ENCODE peak calls at places on chromosomes 12 and 14, in nine cellular contexts. One of them, this sample, is unnamed.

GRCh38 chr12:131589231-131589902 is 121.5 kb upstream of the SFSWAP start:
- DNase-seq in stimulated activated naive CD4-positive, alpha-beta T cell treated with Interleukin-2 at 50 U/mL for 16 hours: no peak
- DNase-seq in activated effector memory CD4-positive, alpha-beta T cell treated with anti-CD3 and anti-CD28 coated beads, Interleukin-2, amount 50 U/mL, for 16 hours: no peak
- DNase-seq in stimulated activated naive CD8-positive, alpha-beta T cell treated with anti-CD3 and anti-CD28 coated beads, Interleukin-15, Interleukin-2, amounts not matched to agents 100 U/mL and 50 U/mL, for 24 hours: no peak
- DNase-seq in cardiac muscle cell: no peak
- DNase-seq in GM12891: no peak
- DNase-seq in GM03348: no peak
- DNase-seq in NCI-H1092 treated with DMSO at 0.1 percent for 48 hours: no peak
- DNase-seq in activated naive CD8-positive, alpha-beta T cell treated with anti-CD3 and anti-CD28 coated beads for 36 hours: no peak
- DNase-seq in this sample: no peak

GRCh38 chr12:7712841-7713442 is 1.7 kb downstream of the DPPA3 start:
- DNase-seq in stimulated activated naive CD4-positive, alpha-beta T cell treated with Interleukin-2 at 50 U/mL for 16 hours: no peak
- DNase-seq in activated effector memory CD4-positive, alpha-beta T cell treated with anti-CD3 and anti-CD28 coated beads, Interleukin-2, amount 50 U/mL, for 16 hours: no peak
- DNase-seq in stimulated activated naive CD8-positive, alpha-beta T cell treated with anti-CD3 and anti-CD28 coated beads, Interleukin-15, Interleukin-2, amounts not matched to agents 100 U/mL and 50 U/mL, for 24 hours: no peak
- DNase-seq in cardiac muscle cell: no peak
- DNase-seq in GM12891: no peak
- DNase-seq in GM03348: no peak
- DNase-seq in NCI-H1092 treated with DMSO at 0.1 percent for 48 hours: no peak
- DNase-seq in activated naive CD8-positive, alpha-beta T cell treated with anti-CD3 and anti-CD28 coated beads for 36 hours: no peak
- DNase-seq in this sample: no peak

GRCh38 chr14:23601424-23601823 is 22.8 kb upstream of the JPH4 start:
- DNase-seq in stimulated activated naive CD4-positive, alpha-beta T cell treated with Interleukin-2 at 50 U/mL for 16 hours: no peak
- DNase-seq in activated effector memory CD4-positive, alpha-beta T cell treated with anti-CD3 and anti-CD28 coated beads, Interleukin-2, amount 50 U/mL, for 16 hours: no peak
- DNase-seq in stimulated activated naive CD8-positive, alpha-beta T cell treated with anti-CD3 and anti-CD28 coated beads, Interleukin-15, Interleukin-2, amounts not matched to agents 100 U/mL and 50 U/mL, for 24 hours: no peak
- DNase-seq in cardiac muscle cell: no peak
- DNase-seq in GM12891: no peak
- DNase-seq in GM03348: no peak
- DNase-seq in NCI-H1092 treated with DMSO at 0.1 percent for 48 hours: no peak
- DNase-seq in activated naive CD8-positive, alpha-beta T cell treated with anti-CD3 and anti-CD28 coated beads for 36 hours: no peak
- DNase-seq in this sample: no peak

GRCh38 chr12:47820631-47821345 is 1.1 kb upstream of the HDAC7 start:
- DNase-seq in stimulated activated naive CD4-positive, alpha-beta T cell treated with Interleukin-2 at 50 U/mL for 16 hours: no peak
- DNase-seq in activated effector memory CD4-positive, alpha-beta T cell treated with anti-CD3 and anti-CD28 coated beads, Interleukin-2, amount 50 U/mL, for 16 hours: no peak
- DNase-seq in stimulated activated naive CD8-positive, alpha-beta T cell treated with anti-CD3 and anti-CD28 coated beads, Interleukin-15, Interleukin-2, amounts not matched to agents 100 U/mL and 50 U/mL, for 24 hours: no peak
- DNase-seq in cardiac muscle cell: peak
- DNase-seq in GM12891: no peak
- DNase-seq in GM03348: peak
- DNase-seq in NCI-H1092 treated with DMSO at 0.1 percent for 48 hours: no peak
- DNase-seq in activated naive CD8-positive, alpha-beta T cell treated with anti-CD3 and anti-CD28 coated beads for 36 hours: no peak
- DNase-seq in this sample: peak

GRCh38 chr14:64741961-64742360 is 37.7 kb downstream of the PLEKHG3 start:
- DNase-seq in stimulated activated naive CD4-positive, alpha-beta T cell treated with Interleukin-2 at 50 U/mL for 16 hours: no peak
- DNase-seq in activated effector memory CD4-positive, alpha-beta T cell treated with anti-CD3 and anti-CD28 coated beads, Interleukin-2, amount 50 U/mL, for 16 hours: no peak
- DNase-seq in stimulated activated naive CD8-positive, alpha-beta T cell treated with anti-CD3 and anti-CD28 coated beads, Interleukin-15, Interleukin-2, amounts not matched to agents 100 U/mL and 50 U/mL, for 24 hours: no peak
- DNase-seq in cardiac muscle cell: no peak
- DNase-seq in GM12891: no peak
- DNase-seq in GM03348: no peak
- DNase-seq in NCI-H1092 treated with DMSO at 0.1 percent for 48 hours: no peak
- DNase-seq in activated naive CD8-positive, alpha-beta T cell treated with anti-CD3 and anti-CD28 coated beads for 36 hours: no peak
- DNase-seq in this sample: no peak

GRCh38 chr12:116263431-116263830 is 14.1 kb downstream of the MED13L start:
- DNase-seq in stimulated activated naive CD4-positive, alpha-beta T cell treated with Interleukin-2 at 50 U/mL for 16 hours: no peak
- DNase-seq in activated effector memory CD4-positive, alpha-beta T cell treated with anti-CD3 and anti-CD28 coated beads, Interleukin-2, amount 50 U/mL, for 16 hours: no peak
- DNase-seq in stimulated activated naive CD8-positive, alpha-beta T cell treated with anti-CD3 and anti-CD28 coated beads, Interleukin-15, Interleukin-2, amounts not matched to agents 100 U/mL and 50 U/mL, for 24 hours: no peak
- DNase-seq in cardiac muscle cell: no peak
- DNase-seq in GM12891: no peak
- DNase-seq in GM03348: no peak
- DNase-seq in NCI-H1092 treated with DMSO at 0.1 percent for 48 hours: no peak
- DNase-seq in activated naive CD8-positive, alpha-beta T cell treated with anti-CD3 and anti-CD28 coated beads for 36 hours: no peak
- DNase-seq in this sample: no peak

GRCh38 chr12:57272337-57273151 is 21.6 kb upstream of the STAC3 start:
- DNase-seq in stimulated activated naive CD4-positive, alpha-beta T cell treated with Interleukin-2 at 50 U/mL for 16 hours: no peak
- DNase-seq in activated effector memory CD4-positive, alpha-beta T cell treated with anti-CD3 and anti-CD28 coated beads, Interleukin-2, amount 50 U/mL, for 16 hours: no peak
- DNase-seq in stimulated activated naive CD8-positive, alpha-beta T cell treated with anti-CD3 and anti-CD28 coated beads, Interleukin-15, Interleukin-2, amounts not matched to agents 100 U/mL and 50 U/mL, for 24 hours: no peak
- DNase-seq in cardiac muscle cell: peak
- DNase-seq in GM12891: no peak
- DNase-seq in GM03348: peak
- DNase-seq in NCI-H1092 treated with DMSO at 0.1 percent for 48 hours: no peak
- DNase-seq in activated naive CD8-positive, alpha-beta T cell treated with anti-CD3 and anti-CD28 coated beads for 36 hours: no peak
- DNase-seq in this sample: no peak

GRCh38 chr12:7303230-7303629 is 642 bp upstream of the ACSM4 start:
- DNase-seq in stimulated activated naive CD4-positive, alpha-beta T cell treated with Interleukin-2 at 50 U/mL for 16 hours: no peak
- DNase-seq in activated effector memory CD4-positive, alpha-beta T cell treated with anti-CD3 and anti-CD28 coated beads, Interleukin-2, amount 50 U/mL, for 16 hours: no peak
- DNase-seq in stimulated activated naive CD8-positive, alpha-beta T cell treated with anti-CD3 and anti-CD28 coated beads, Interleukin-15, Interleukin-2, amounts not matched to agents 100 U/mL and 50 U/mL, for 24 hours: no peak
- DNase-seq in cardiac muscle cell: no peak
- DNase-seq in GM12891: no peak
- DNase-seq in GM03348: no peak
- DNase-seq in NCI-H1092 treated with DMSO at 0.1 percent for 48 hours: no peak
- DNase-seq in activated naive CD8-positive, alpha-beta T cell treated with anti-CD3 and anti-CD28 coated beads for 36 hours: no peak
- DNase-seq in this sample: no peak

GRCh38 chr12:67091678-67092077 is 177.5 kb upstream of the CAND1 start:
- DNase-seq in stimulated activated naive CD4-positive, alpha-beta T cell treated with Interleukin-2 at 50 U/mL for 16 hours: no peak
- DNase-seq in activated effector memory CD4-positive, alpha-beta T cell treated with anti-CD3 and anti-CD28 coated beads, Interleukin-2, amount 50 U/mL, for 16 hours: no peak
- DNase-seq in stimulated activated naive CD8-positive, alpha-beta T cell treated with anti-CD3 and anti-CD28 coated beads, Interleukin-15, Interleukin-2, amounts not matched to agents 100 U/mL and 50 U/mL, for 24 hours: no peak
- DNase-seq in cardiac muscle cell: no peak
- DNase-seq in GM12891: no peak
- DNase-seq in GM03348: no peak
- DNase-seq in NCI-H1092 treated with DMSO at 0.1 percent for 48 hours: no peak
- DNase-seq in activated naive CD8-positive, alpha-beta T cell treated with anti-CD3 and anti-CD28 coated beads for 36 hours: no peak
- DNase-seq in this sample: no peak

GRCh38 chr12:109663766-109664165 is 49.9 kb upstream of the FAM222A start:
- DNase-seq in stimulated activated naive CD4-positive, alpha-beta T cell treated with Interleukin-2 at 50 U/mL for 16 hours: no peak
- DNase-seq in activated effector memory CD4-positive, alpha-beta T cell treated with anti-CD3 and anti-CD28 coated beads, Interleukin-2, amount 50 U/mL, for 16 hours: no peak
- DNase-seq in stimulated activated naive CD8-positive, alpha-beta T cell treated with anti-CD3 and anti-CD28 coated beads, Interleukin-15, Interleukin-2, amounts not matched to agents 100 U/mL and 50 U/mL, for 24 hours: no peak
- DNase-seq in cardiac muscle cell: no peak
- DNase-seq in GM12891: no peak
- DNase-seq in GM03348: no peak
- DNase-seq in NCI-H1092 treated with DMSO at 0.1 percent for 48 hours: no peak
- DNase-seq in activated naive CD8-positive, alpha-beta T cell treated with anti-CD3 and anti-CD28 coated beads for 36 hours: no peak
- DNase-seq in this sample: no peak

GRCh38 chr14:91533623-91534022 is 23.5 kb upstream of the PPP4R3A start:
- DNase-seq in stimulated activated naive CD4-positive, alpha-beta T cell treated with Interleukin-2 at 50 U/mL for 16 hours: no peak
- DNase-seq in activated effector memory CD4-positive, alpha-beta T cell treated with anti-CD3 and anti-CD28 coated beads, Interleukin-2, amount 50 U/mL, for 16 hours: no peak
- DNase-seq in stimulated activated naive CD8-positive, alpha-beta T cell treated with anti-CD3 and anti-CD28 coated beads, Interleukin-15, Interleukin-2, amounts not matched to agents 100 U/mL and 50 U/mL, for 24 hours: no peak
- DNase-seq in cardiac muscle cell: no peak
- DNase-seq in GM12891: no peak
- DNase-seq in GM03348: no peak
- DNase-seq in NCI-H1092 treated with DMSO at 0.1 percent for 48 hours: no peak
- DNase-seq in activated naive CD8-positive, alpha-beta T cell treated with anti-CD3 and anti-CD28 coated beads for 36 hours: no peak
- DNase-seq in this sample: no peak

GRCh38 chr12:25904442-25904841 is 54.0 kb upstream of the RASSF8 start:
- DNase-seq in stimulated activated naive CD4-positive, alpha-beta T cell treated with Interleukin-2 at 50 U/mL for 16 hours: no peak
- DNase-seq in activated effector memory CD4-positive, alpha-beta T cell treated with anti-CD3 and anti-CD28 coated beads, Interleukin-2, amount 50 U/mL, for 16 hours: no peak
- DNase-seq in stimulated activated naive CD8-positive, alpha-beta T cell treated with anti-CD3 and anti-CD28 coated beads, Interleukin-15, Interleukin-2, amounts not matched to agents 100 U/mL and 50 U/mL, for 24 hours: no peak
- DNase-seq in cardiac muscle cell: no peak
- DNase-seq in GM12891: no peak
- DNase-seq in GM03348: peak
- DNase-seq in NCI-H1092 treated with DMSO at 0.1 percent for 48 hours: no peak
- DNase-seq in activated naive CD8-positive, alpha-beta T cell treated with anti-CD3 and anti-CD28 coated beads for 36 hours: no peak
- DNase-seq in this sample: peak